ENCODE peak calls at places on chromosomes 13 and 19, in six cellular contexts. T is heart left ventricle, E is tibial nerve, Z is body of pancreas, C is kidney, X is fibroblast of mammary gland. S is an unnamed sample.

GRCh38 chr19:32037998-32038732 is 307.2 kb upstream of the ZNF507 start:
- DNase-seq in T (no peak), E (no peak), Z (no peak), C (no peak), X (no peak), S (no peak)

GRCh38 chr19:57280913-57281425 is 684 bp downstream of the ZNF460 start:
- DNase-seq in T (no peak), E (no peak), Z (no peak), C (no peak), X (peak), S (peak)

GRCh38 chr19:5138606-5139594 is 170.0 kb downstream of the KDM4B start:
- DNase-seq in T (peak), E (no peak), Z (peak), C (peak), X (peak), S (peak)

GRCh38 chr19:45769821-45770191 is 754 bp upstream of the SIX5 start:
- DNase-seq in T (peak), E (no peak), Z (no peak), C (peak), X (peak), S (no peak)

GRCh38 chr13:41960195-41960699 is 662 bp downstream of the VWA8 start:
- DNase-seq in T (peak), E (no peak), Z (peak), C (no peak), X (peak), S (peak)

GRCh38 chr13:107185889-107186288 is 618.0 kb upstream of the ARGLU1 start:
- DNase-seq in T (no peak), E (no peak), Z (no peak), C (no peak), X (peak), S (peak)

GRCh38 chr19:17944301-17944700 is 11.5 kb downstream of the CCDC124 start:
- DNase-seq in T (no peak), E (no peak), Z (no peak), C (no peak), X (peak), S (peak)

GRCh38 chr13:49351871-49352270 is 92.0 kb downstream of the CAB39L start:
- DNase-seq in T (no peak), E (no peak), Z (no peak), C (no peak), X (no peak), S (no peak)

GRCh38 chr13:25330541-25330940 is 29.1 kb downstream of the NUP58 start:
- DNase-seq in T (no peak), E (no peak), Z (no peak), C (no peak), X (no peak), S (peak)

GRCh38 chr13:87810920-87811344 is 139.8 kb downstream of the SLITRK5 start:
- DNase-seq in T (no peak), E (no peak), Z (peak), C (peak), X (no peak), S (no peak)

GRCh38 chr13:110875243-110875642 is 39.6 kb downstream of the ANKRD10 start:
- DNase-seq in T (no peak), E (no peak), Z (no peak), C (no peak), X (no peak), S (no peak)

GRCh38 chr13:97430296-97430695 is 3.7 kb upstream of the RAP2A start:
- DNase-seq in T (no peak), E (no peak), Z (no peak), C (no peak), X (no peak), S (no peak)

GRCh38 chr19:41367848-41368301 is 3.9 kb upstream of the B9D2 start:
- DNase-seq in T (no peak), E (no peak), Z (peak), C (no peak), X (peak), S (peak)

GRCh38 chr13:101552286-101552685 is 99.8 kb downstream of the ITGBL1 start:
- DNase-seq in T (no peak), E (no peak), Z (no peak), C (no peak), X (peak), S (no peak)

GRCh38 chr13:40352385-40352778 is 314.1 kb downstream of the FOXO1 start:
- DNase-seq in T (peak), E (peak), Z (peak), C (no peak), X (peak), S (peak)

GRCh38 chr19:7860902-7861618 is 13.1 kb downstream of the PRR36 start:
- DNase-seq in T (peak), E (no peak), Z (no peak), C (no peak), X (no peak), S (no peak)

GRCh38 chr19:45670670-45671453 is 2.8 kb downstream of the GIPR start:
- DNase-seq in T (peak), E (no peak), Z (peak), C (peak), X (peak), S (peak)

GRCh38 chr19:27793128-27793643 is 1419.8 kb downstream of the UQCRFS1 start:
- DNase-seq in T (peak), E (peak), Z (peak), C (peak), X (peak), S (peak)

GRCh38 chr19:3606690-3607289 is at the start of gene TBXA2R:
- DNase-seq in T (peak), E (peak), Z (peak), C (peak), X (peak), S (peak)

GRCh38 chr19:2922987-2923386 is 21.8 kb downstream of the ZNF77 start:
- DNase-seq in T (no peak), E (no peak), Z (peak), C (no peak), X (no peak), S (peak)

GRCh38 chr13:26029581-26030136 is 22.2 kb downstream of the SHISA2 start:
- DNase-seq in T (no peak), E (no peak), Z (no peak), C (no peak), X (no peak), S (no peak)

GRCh38 chr13:42985312-42986175 is 6.5 kb downstream of the EPSTI1 start:
- DNase-seq in T (peak), E (no peak), Z (no peak), C (peak), X (peak), S (peak)

GRCh38 chr19:48623556-48624066 is 4.3 kb downstream of the SPHK2 start:
- DNase-seq in T (no peak), E (no peak), Z (no peak), C (no peak), X (no peak), S (no peak)

GRCh38 chr13:23510979-23511735 is 59.1 kb upstream of the TNFRSF19 start:
- DNase-seq in T (no peak), E (no peak), Z (peak), C (no peak), X (peak), S (peak)

GRCh38 chr19:47813304-47813994 is 8.3 kb upstream of the CRX start:
- DNase-seq in T (peak), E (peak), Z (peak), C (no peak), X (peak), S (peak)

GRCh38 chr19:17957887-17958286 is 9.0 kb upstream of the KCNN1 start:
- DNase-seq in T (no peak), E (no peak), Z (no peak), C (no peak), X (no peak), S (no peak)

GRCh38 chr19:11849264-11849615 is 714 bp downstream of the ZNF439 start:
- DNase-seq in T (no peak), E (no peak), Z (no peak), C (no peak), X (no peak), S (no peak)

GRCh38 chr13:64274481-64275217 is 2859.0 kb upstream of the PCDH20 start:
- DNase-seq in T (no peak), E (no peak), Z (no peak), C (no peak), X (no peak), S (peak)

GRCh38 chr13:91955546-91956355 is 557.3 kb downstream of the GPC5 start:
- DNase-seq in T (no peak), E (no peak), Z (no peak), C (no peak), X (no peak), S (no peak)

DNA sequence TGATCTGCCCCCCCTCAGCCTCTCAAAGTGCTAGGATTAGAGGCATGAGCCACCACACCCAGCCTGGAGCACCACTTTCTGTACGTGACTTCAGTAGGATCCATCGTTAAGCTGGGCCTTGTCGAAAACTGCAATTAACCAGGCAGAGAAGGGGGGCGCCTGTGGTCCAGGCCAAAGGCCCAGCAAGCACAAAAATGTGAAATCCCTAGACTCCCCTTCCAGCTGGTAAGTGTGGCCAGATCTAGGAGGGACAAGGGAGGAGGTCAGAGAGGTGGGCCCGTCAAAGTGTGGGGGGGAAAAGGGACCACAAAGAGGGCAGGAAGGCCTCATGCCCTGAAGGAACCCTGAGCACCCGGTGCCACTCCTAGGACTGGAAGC is 13.8 kb downstream of the DDX39A start:
- DNase-seq in T (no peak), E (no peak), Z (no peak), C (no peak), X (no peak), S (no peak)
- TF ChIP-seq CTCF in T (no peak), E (no peak), Z (no peak), C (no peak), X (no peak), S (no peak)

DNA sequence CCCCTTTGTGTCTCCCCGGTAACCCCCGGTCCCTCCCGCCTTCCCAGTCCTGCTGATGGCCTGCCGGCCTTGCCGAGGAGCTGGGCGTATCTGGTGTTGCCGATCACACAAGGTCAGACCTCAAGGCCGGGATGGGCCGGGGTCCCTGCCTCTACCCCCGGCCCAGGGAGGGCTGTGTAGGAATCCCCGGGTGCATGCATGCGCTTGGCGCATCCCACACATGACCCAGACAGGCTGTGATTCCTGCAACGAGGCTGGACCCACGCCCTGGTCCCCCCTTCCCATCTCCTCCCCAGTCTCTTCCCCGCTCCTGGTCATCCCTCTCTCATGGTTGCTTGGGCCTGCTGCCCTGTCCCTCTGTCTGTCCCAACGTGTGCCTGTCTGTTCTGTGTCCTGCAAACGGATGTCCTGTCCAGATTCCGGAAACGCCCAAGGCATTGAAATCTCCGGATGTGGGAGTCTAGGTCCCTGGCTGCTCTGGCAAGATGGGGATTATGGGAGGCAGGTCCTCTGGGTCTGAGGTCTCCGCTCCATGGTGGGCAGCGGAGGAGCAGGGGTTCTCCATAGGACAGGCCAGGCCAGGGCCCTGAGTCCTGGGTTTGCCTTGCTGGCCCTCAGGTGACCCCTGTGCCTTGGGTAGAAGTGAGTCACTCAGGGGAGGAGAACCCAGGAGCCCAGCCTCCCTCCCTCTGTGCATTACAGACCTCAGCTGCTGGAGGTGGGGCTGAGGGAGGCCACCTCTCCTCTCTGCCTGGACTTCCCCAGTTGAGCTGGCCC is 1.6 kb downstream of the PKN1 start:
- DNase-seq in T (peak), E (no peak), Z (peak), C (peak), X (peak), S (peak)
- TF ChIP-seq CTCF in T (no peak), E (no peak), Z (no peak), C (no peak), X (no peak), S (no peak)

DNA sequence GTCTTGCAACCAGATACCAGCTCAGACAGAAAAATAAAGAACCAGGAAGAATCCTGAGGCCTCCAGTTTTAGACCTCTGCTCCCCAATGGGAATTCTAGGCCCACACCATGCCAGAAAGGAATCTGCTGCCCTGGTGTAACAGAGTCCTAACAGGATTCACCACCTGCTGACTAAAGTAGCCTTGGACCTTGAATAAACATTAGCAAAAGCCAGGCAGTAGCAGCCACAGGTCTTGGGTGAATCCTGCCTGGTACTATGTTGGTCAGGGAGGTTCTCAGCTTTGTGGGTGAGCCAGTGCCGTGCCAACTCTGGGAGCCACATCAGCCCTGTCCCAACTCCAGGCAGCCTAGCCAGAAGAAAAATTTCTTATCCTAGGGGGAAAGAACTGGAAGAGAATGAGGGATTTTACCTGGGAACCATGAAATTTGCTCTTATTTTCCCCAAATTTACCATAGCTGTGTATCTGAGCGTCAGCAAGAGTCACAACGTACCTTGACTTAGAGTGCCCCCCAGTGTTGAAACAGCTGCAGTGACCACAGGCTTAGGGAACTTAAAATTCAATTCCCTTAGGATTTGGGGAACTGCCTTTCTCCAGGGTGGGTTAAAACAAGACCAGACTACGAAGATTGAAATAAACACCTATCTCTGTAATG is 1895.6 kb upstream of the PRR20A start:
- DNase-seq in T (no peak), E (no peak), Z (peak), C (no peak), X (peak), S (no peak)
- TF ChIP-seq CTCF in T (no peak), E (no peak), Z (peak), C (no peak), X (no peak), S (no peak)

GRCh38 chr19:16782719-16783118 is 46.5 kb upstream of the SIN3B start:
- DNase-seq in T (no peak), E (no peak), Z (no peak), C (peak), X (no peak), S (no peak)

GRCh38 chr19:16779539-16780163 is 49.5 kb upstream of the SIN3B start:
- DNase-seq in T (no peak), E (no peak), Z (no peak), C (no peak), X (no peak), S (peak)

GRCh38 chr19:16777811-16778210 is 51.4 kb upstream of the SIN3B start:
- DNase-seq in T (no peak), E (no peak), Z (no peak), C (no peak), X (no peak), S (no peak)

GRCh38 chr19:16773939-16774338 is 54.3 kb downstream of the NWD1 start:
- DNase-seq in T (no peak), E (no peak), Z (no peak), C (no peak), X (no peak), S (no peak)

DNA sequence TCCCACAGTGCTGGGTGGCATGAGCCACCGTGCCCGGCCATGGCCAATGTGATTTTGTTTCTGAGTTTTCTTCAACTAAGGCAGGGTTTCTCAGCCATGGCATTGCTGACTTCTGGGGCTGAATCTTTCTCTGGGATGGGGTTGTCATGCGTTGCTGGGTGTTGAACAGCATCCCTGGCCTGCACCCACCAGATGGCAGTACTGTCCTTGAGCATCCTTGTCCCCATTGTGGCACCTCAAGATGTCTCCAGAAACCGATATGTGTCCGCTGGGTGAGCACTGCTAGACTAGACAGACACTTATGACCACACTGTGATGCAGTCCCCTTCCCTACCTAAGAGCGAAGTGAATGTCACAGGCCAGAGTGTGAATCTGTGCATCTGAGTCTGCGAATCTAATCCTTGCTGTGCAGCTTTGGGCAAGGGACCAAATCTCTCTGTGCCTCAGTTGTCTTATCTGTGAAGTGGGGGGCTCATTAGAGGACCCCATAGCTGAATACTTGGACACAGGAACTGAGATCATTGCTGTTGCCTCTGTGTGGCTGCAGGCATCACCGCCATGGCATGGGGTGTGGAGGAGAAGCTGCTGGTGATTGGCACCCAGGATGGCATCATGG is 50.3 kb upstream of the SIN3B start:
- DNase-seq in T (no peak), E (no peak), Z (peak), C (peak), X (peak), S (peak)
- TF ChIP-seq CTCF in T (peak), E (peak), Z (no peak), C (peak), X (peak), S (peak)

GRCh38 chr13:20703785-20704458 is 423 bp downstream of the IL17D start:
- DNase-seq in T (peak), E (peak), Z (peak), C (peak), X (peak), S (peak)
- TF ChIP-seq CTCF in T (peak), E (peak), Z (peak), C (peak), X (no peak), S (no peak)

GRCh38 chr13:113043001-113043630 is 62.5 kb upstream of the F7 start:
- DNase-seq in T (no peak), E (no peak), Z (no peak), C (peak), X (no peak), S (no peak)

GRCh38 chr13:113043931-113044330 is 61.7 kb upstream of the F7 start:
- DNase-seq in T (no peak), E (no peak), Z (no peak), C (peak), X (no peak), S (no peak)

GRCh38 chr13:113041821-113042335 is 63.7 kb upstream of the F7 start:
- DNase-seq in T (no peak), E (no peak), Z (no peak), C (peak), X (no peak), S (no peak)

GRCh38 chr13:113041293-113041690 is 64.3 kb upstream of the F7 start:
- DNase-seq in T (no peak), E (no peak), Z (no peak), C (peak), X (no peak), S (no peak)

DNA sequence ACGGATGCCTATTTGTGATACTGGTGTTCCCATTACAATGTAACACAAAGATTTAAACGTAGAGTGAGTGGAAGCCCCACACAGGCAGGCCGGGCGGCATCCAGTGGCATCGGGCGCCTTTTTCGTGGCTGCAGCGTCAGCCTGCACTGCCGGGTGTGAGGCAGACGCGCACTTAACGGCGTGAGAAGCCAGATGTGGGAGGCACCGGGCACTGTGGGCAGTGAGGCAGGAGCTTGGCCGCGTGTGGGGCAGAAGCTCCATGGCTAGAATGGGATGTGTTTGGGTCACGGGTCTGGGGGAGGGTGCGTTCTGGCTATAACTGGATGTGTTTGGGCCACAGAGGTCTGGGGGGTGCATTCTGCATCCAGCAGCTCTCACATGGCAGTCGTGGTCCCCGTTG is 63.1 kb upstream of the F7 start:
- DNase-seq in T (no peak), E (no peak), Z (no peak), C (peak), X (no peak), S (no peak)
- TF ChIP-seq CTCF in T (no peak), E (no peak), Z (no peak), C (no peak), X (no peak), S (no peak)